ENCODE peak calls at places on chromosome 21, in ten cellular contexts. H is activated T-cell treated with anti-CD3 and anti-CD28 coated beads for 1 hour; Z is ovary; S is activated T-helper 1 cell treated with anti-CD3 and anti-CD28 coated beads, Interleukin-12 subunit alpha, Interleukin-12 subunit beta, Interleukin-2, Interleukin-4 antibody, amounts not matched to agents 30 ng/mL and 10 ng/mL and 1 ng/mL, durations not matched to agents 14 hours and 24 hours and 36 hours; G is activated naive CD4-positive, alpha-beta T cell treated with anti-CD3 and anti-CD28 coated beads for 36 hours; O is NCI-H510A; I is T-helper 2 cell; L is amygdala; N is thoracic aorta; Y is iris pigment epithelial cell. E is an unnamed sample.

GRCh38 chr21:42616366-42617340 is 36.8 kb upstream of the PDE9A start:
- DNase-seq in H (no peak), Z (no peak), S (peak), G (peak), O (no peak), I (no peak), L (no peak), N (no peak), Y (no peak), E (peak)

GRCh38 chr21:22399717-22400520 is 1401.7 kb downstream of the NCAM2 start:
- DNase-seq in H (no peak), Z (no peak), S (no peak), G (no peak), O (no peak), I (no peak), L (no peak), N (no peak), Y (no peak), E (no peak)

GRCh38 chr21:41610042-41610839 is 102.3 kb upstream of the TMPRSS2 start:
- DNase-seq in H (no peak), Z (peak), S (no peak), G (peak), O (no peak), I (no peak), L (peak), N (no peak), Y (peak), E (peak)

GRCh38 chr21:35217504-35218060 is 168.5 kb upstream of the RUNX1 start:
- DNase-seq in H (no peak), Z (no peak), S (no peak), G (peak), O (peak), I (no peak), L (no peak), N (no peak), Y (peak), E (peak)

GRCh38 chr21:33828083-33828482 is 87.5 kb downstream of the ATP5PO start:
- DNase-seq in H (no peak), Z (no peak), S (no peak), G (no peak), O (no peak), I (no peak), L (no peak), N (no peak), Y (no peak), E (no peak)

GRCh38 chr21:46071082-46071481 is 26.8 kb upstream of the COL6A2 start:
- DNase-seq in H (no peak), Z (no peak), S (no peak), G (no peak), O (no peak), I (no peak), L (no peak), N (no peak), Y (no peak), E (no peak)

GRCh38 chr21:32322103-32322502 is 23.4 kb downstream of the MRAP start:
- DNase-seq in H (no peak), Z (no peak), S (no peak), G (no peak), O (no peak), I (no peak), L (no peak), N (no peak), Y (no peak), E (no peak)

GRCh38 chr21:35335951-35336446 is 286.9 kb upstream of the RUNX1 start:
- DNase-seq in H (no peak), Z (no peak), S (no peak), G (peak), O (no peak), I (no peak), L (no peak), N (no peak), Y (no peak), E (peak)

GRCh38 chr21:45601551-45601950 is 42.0 kb upstream of the PCBP3 start:
- DNase-seq in H (no peak), Z (no peak), S (no peak), G (no peak), O (no peak), I (no peak), L (no peak), N (no peak), Y (no peak), E (no peak)

GRCh38 chr21:33058468-33059318 is 11.2 kb upstream of the OLIG1 start:
- DNase-seq in H (no peak), Z (no peak), S (no peak), G (no peak), O (no peak), I (no peak), L (peak), N (no peak), Y (no peak), E (no peak)

GRCh38 chr21:39083377-39084008 is 99.8 kb downstream of the PSMG1 start:
- DNase-seq in H (no peak), Z (no peak), S (no peak), G (no peak), O (no peak), I (no peak), L (no peak), N (no peak), Y (peak), E (no peak)

GRCh38 chr21:32371913-32372314 is 20.9 kb downstream of the URB1 start:
- DNase-seq in H (no peak), Z (peak), S (no peak), G (peak), O (no peak), I (no peak), L (no peak), N (no peak), Y (peak), E (no peak)

GRCh38 chr21:44520326-44521300 is 19.4 kb downstream of the KRTAP10-1 start:
- DNase-seq in H (no peak), Z (no peak), S (no peak), G (no peak), O (no peak), I (no peak), L (no peak), N (no peak), Y (peak), E (no peak)

GRCh38 chr21:33541105-33541711 is 709 bp downstream of the GART start:
- DNase-seq in H (no peak), Z (peak), S (no peak), G (peak), O (no peak), I (no peak), L (no peak), N (no peak), Y (peak), E (peak)

GRCh38 chr21:45613396-45613795 is 30.1 kb upstream of the PCBP3 start:
- DNase-seq in H (no peak), Z (no peak), S (no peak), G (no peak), O (no peak), I (no peak), L (no peak), N (no peak), Y (no peak), E (no peak)

GRCh38 chr21:46317710-46318463 is 5.8 kb downstream of the C21orf58 start:
- DNase-seq in H (no peak), Z (no peak), S (no peak), G (no peak), O (peak), I (no peak), L (no peak), N (no peak), Y (no peak), E (no peak)

GRCh38 chr21:31913191-31913608 is 40.4 kb downstream of the HUNK start:
- DNase-seq in H (no peak), Z (no peak), S (no peak), G (no peak), O (no peak), I (no peak), L (no peak), N (no peak), Y (no peak), E (no peak)

GRCh38 chr21:27130152-27130551 is 163.3 kb upstream of the ADAMTS5 start:
- DNase-seq in H (no peak), Z (no peak), S (no peak), G (no peak), O (no peak), I (no peak), L (no peak), N (no peak), Y (no peak), E (no peak)

GRCh38 chr21:39972976-39973375 is 105.7 kb downstream of the PCP4 start:
- DNase-seq in H (no peak), Z (no peak), S (no peak), G (no peak), O (no peak), I (no peak), L (no peak), N (no peak), Y (no peak), E (no peak)

GRCh38 chr21:42463861-42464515 is 32.0 kb downstream of the RSPH1 start:
- DNase-seq in H (peak), Z (no peak), S (peak), G (peak), O (no peak), I (peak), L (no peak), N (no peak), Y (peak), E (peak)

GRCh38 chr21:46442938-46443337 is 15.8 kb upstream of the DIP2A start:
- DNase-seq in H (no peak), Z (no peak), S (no peak), G (no peak), O (no peak), I (no peak), L (no peak), N (no peak), Y (no peak), E (no peak)

GRCh38 chr21:46116846-46117585 is 19.1 kb downstream of the COL6A2 start:
- DNase-seq in H (no peak), Z (peak), S (no peak), G (no peak), O (no peak), I (no peak), L (no peak), N (no peak), Y (no peak), E (no peak)

E was measured in activated CD4-positive, alpha-beta memory T cell treated with anti-CD3 and anti-CD28 coated beads for 36 hours.